ENCODE peak calls at places on chromosomes 4 and X, in seven cellular contexts. U is iPS DF 19.7; L is uterus; F is stimulated activated CD4-positive, alpha-beta T cell treated with anti-CD3 and anti-CD28 coated beads, Interleukin-4, amount 100 ng/mL, for 4 hours; O is left lung; B is 8988T; J is Calu3. I is an unnamed sample.

GRCh38 chr4:45475490-45475889 is 648.4 kb downstream of the GABRG1 start:
- DNase-seq in U (no peak), L (no peak), F (no peak), O (no peak), B (no peak), J (no peak), I (no peak)

GRCh38 chrX:58025979-58026378 is 115.7 kb upstream of the ZXDA start:
- DNase-seq in U (peak; percentile 2), L (no peak), F (no peak), O (no peak), B (peak; percentile 8), J (peak; percentile 4), I (no peak)

GRCh38 chr4:2647403-2648158 is 108.6 kb downstream of the TNIP2 start:
- DNase-seq in U (no peak), L (no peak), F (no peak), O (no peak), B (no peak), J (no peak), I (peak; percentile 44)

GRCh38 chrX:107566603-107567262 is 61.6 kb upstream of the PRPS1 start:
- DNase-seq in U (no peak), L (no peak), F (no peak), O (no peak), B (no peak), J (no peak), I (no peak)

GRCh38 chrX:14697453-14697852 is 168.1 kb downstream of the GLRA2 start:
- DNase-seq in U (no peak), L (no peak), F (peak; percentile 12), O (no peak), B (no peak), J (peak; percentile 63), I (no peak)

GRCh38 chrX:39619182-39620009 is 478.4 kb downstream of the BCOR start:
- DNase-seq in U (no peak), L (peak; percentile 31), F (no peak), O (no peak), B (peak; percentile 30), J (peak; percentile 56), I (no peak)

GRCh38 chrX:131067216-131067615 is 9.1 kb downstream of the ARHGAP36 start:
- DNase-seq in U (no peak), L (no peak), F (no peak), O (no peak), B (no peak), J (no peak), I (no peak)

GRCh38 chr4:163988921-163989320 is 494.4 kb downstream of the TMA16 start:
- DNase-seq in U (no peak), L (no peak), F (no peak), O (no peak), B (no peak), J (no peak), I (no peak)

GRCh38 chrX:20523626-20524312 is 257.1 kb upstream of the RPS6KA3 start:
- DNase-seq in U (no peak), L (no peak), F (no peak), O (no peak), B (no peak), J (no peak), I (no peak)

GRCh38 chr4:8640816-8641215 is 48.3 kb downstream of the CPZ start:
- DNase-seq in U (no peak), L (no peak), F (no peak), O (peak; percentile 20), B (no peak), J (no peak), I (no peak)

GRCh38 chrX:136865270-136866168 is 15.0 kb downstream of the RBMX start:
- DNase-seq in U (no peak), L (no peak), F (peak; percentile 13), O (no peak), B (no peak), J (no peak), I (no peak)

GRCh38 chr4:105637409-105638258 is 70.9 kb downstream of the INTS12 start:
- DNase-seq in U (no peak), L (peak; percentile 47), F (no peak), O (peak; percentile 76), B (no peak), J (no peak), I (peak; percentile 87)

GRCh38 chr4:139665690-139666529 is at the start of gene MGST2:
- DNase-seq in U (no peak), L (peak; percentile 76), F (no peak), O (peak; percentile 81), B (no peak), J (peak; percentile 46), I (peak; percentile 78)

GRCh38 chr4:52870225-52870624 is 8.1 kb downstream of the RASL11B start:
- DNase-seq in U (no peak), L (no peak), F (no peak), O (peak; percentile 53), B (no peak), J (no peak), I (no peak)